ENCODE peak calls at places on chromosomes 13 and 19, in four cellular contexts. One of them, this sample, is unnamed.

GRCh38 chr13:32125221-32125621 is 93.6 kb downstream of the FRY start:
- DNase-seq in CD8-positive, alpha-beta T cell: no peak
- DNase-seq in breast epithelium: no peak
- DNase-seq in lung: no peak
- DNase-seq in this sample: peak

GRCh38 chr19:30228113-30228725 is 144.0 kb upstream of the ZNF536 start:
- DNase-seq in breast epithelium: no peak
- DNase-seq in CD8-positive, alpha-beta T cell: no peak
- DNase-seq in lung: no peak
- DNase-seq in this sample: no peak

GRCh38 chr19:48737360-48737998 is 2.9 kb downstream of the RASIP1 start:
- DNase-seq in CD8-positive, alpha-beta T cell: no peak
- DNase-seq in breast epithelium: no peak
- DNase-seq in lung: no peak
- DNase-seq in this sample: peak

GRCh38 chr19:56301152-56301551 is 13.5 kb downstream of the ZSCAN5A start:
- DNase-seq in breast epithelium: no peak
- DNase-seq in lung: no peak
- DNase-seq in CD8-positive, alpha-beta T cell: no peak
- DNase-seq in this sample: no peak

GRCh38 chr19:44059229-44059628 is 7.4 kb downstream of the ZNF223 start:
- DNase-seq in CD8-positive, alpha-beta T cell: no peak
- DNase-seq in lung: no peak
- DNase-seq in breast epithelium: no peak
- DNase-seq in this sample: no peak

GRCh38 chr19:1884291-1884718 is 991 bp downstream of the ABHD17A start:
- DNase-seq in CD8-positive, alpha-beta T cell: no peak
- DNase-seq in lung: no peak
- DNase-seq in breast epithelium: no peak
- DNase-seq in this sample: no peak

GRCh38 chr19:1794424-1795185 is 17.5 kb downstream of the ATP8B3 start:
- DNase-seq in lung: no peak
- DNase-seq in breast epithelium: no peak
- DNase-seq in CD8-positive, alpha-beta T cell: no peak
- DNase-seq in this sample: no peak

GRCh38 chr13:21061077-21061945 is at the start of gene LATS2:
- DNase-seq in lung: peak
- DNase-seq in breast epithelium: peak
- DNase-seq in CD8-positive, alpha-beta T cell: peak
- DNase-seq in this sample: peak

GRCh38 chr13:79281335-79281734 is 124.7 kb downstream of the RBM26 start:
- DNase-seq in lung: no peak
- DNase-seq in breast epithelium: no peak
- DNase-seq in CD8-positive, alpha-beta T cell: no peak
- DNase-seq in this sample: no peak

GRCh38 chr13:113216165-113217056 is 7.0 kb downstream of the CUL4A start:
- DNase-seq in lung: peak
- DNase-seq in CD8-positive, alpha-beta T cell: no peak
- DNase-seq in breast epithelium: no peak
- DNase-seq in this sample: peak

GRCh38 chr13:51995677-51996551 is 15.3 kb downstream of the ATP7B start:
- DNase-seq in breast epithelium: no peak
- DNase-seq in CD8-positive, alpha-beta T cell: no peak
- DNase-seq in lung: peak
- DNase-seq in this sample: no peak

GRCh38 chr13:103195762-103196161 is 129.5 kb upstream of the SLC10A2 start:
- DNase-seq in breast epithelium: no peak
- DNase-seq in lung: no peak
- DNase-seq in CD8-positive, alpha-beta T cell: no peak
- DNase-seq in this sample: no peak

GRCh38 chr19:10915511-10916091 is 12.8 kb downstream of the YIPF2 start:
- DNase-seq in CD8-positive, alpha-beta T cell: no peak
- DNase-seq in breast epithelium: no peak
- DNase-seq in lung: no peak
- DNase-seq in this sample: no peak

GRCh38 chr19:35223856-35224505 is 4.6 kb downstream of the FAM187B start:
- DNase-seq in lung: no peak
- DNase-seq in CD8-positive, alpha-beta T cell: no peak
- DNase-seq in breast epithelium: no peak
- DNase-seq in this sample: no peak

GRCh38 chr13:112887557-112887991 is 81.4 kb upstream of the MCF2L start:
- DNase-seq in CD8-positive, alpha-beta T cell: no peak
- DNase-seq in breast epithelium: no peak
- DNase-seq in lung: no peak
- DNase-seq in this sample: no peak

GRCh38 chr19:38870612-38871011 is 7.5 kb downstream of the RINL start:
- DNase-seq in CD8-positive, alpha-beta T cell: no peak
- DNase-seq in breast epithelium: no peak
- DNase-seq in lung: no peak
- DNase-seq in this sample: no peak

GRCh38 chr19:38868551-38868950 is 9.5 kb downstream of the RINL start:
- DNase-seq in CD8-positive, alpha-beta T cell: no peak
- DNase-seq in breast epithelium: no peak
- DNase-seq in lung: no peak
- DNase-seq in this sample: no peak

GRCh38 chr19:38867176-38867780 is 10.8 kb downstream of the RINL start:
- DNase-seq in lung: no peak
- DNase-seq in breast epithelium: no peak
- DNase-seq in CD8-positive, alpha-beta T cell: no peak
- DNase-seq in this sample: no peak

GRCh38 chr19:38869160-38869835 is 8.8 kb downstream of the RINL start:
- DNase-seq in breast epithelium: no peak
- DNase-seq in lung: no peak
- DNase-seq in CD8-positive, alpha-beta T cell: no peak
- DNase-seq in this sample: no peak

GRCh38 chr19:38869836-38870607 is 8.1 kb downstream of the RINL start:
- DNase-seq in CD8-positive, alpha-beta T cell: peak
- DNase-seq in breast epithelium: peak
- DNase-seq in lung: peak
- DNase-seq in this sample: peak
- H3K4me3 ChIP-seq in CD8-positive, alpha-beta T cell: peak
- H3K4me3 ChIP-seq in breast epithelium: peak
- H3K4me3 ChIP-seq in lung: peak
- H3K4me3 ChIP-seq in this sample: peak

GRCh38 chr13:46622013-46622917 is 69.3 kb downstream of the LRCH1 start:
- DNase-seq in CD8-positive, alpha-beta T cell: no peak
- DNase-seq in breast epithelium: no peak
- DNase-seq in lung: no peak
- DNase-seq in this sample: no peak

GRCh38 chr13:46621133-46621532 is 68.2 kb downstream of the LRCH1 start:
- DNase-seq in CD8-positive, alpha-beta T cell: no peak
- DNase-seq in breast epithelium: no peak
- DNase-seq in lung: no peak
- DNase-seq in this sample: no peak

GRCh38 chr13:46617382-46617781 is 64.4 kb downstream of the LRCH1 start:
- DNase-seq in breast epithelium: no peak
- DNase-seq in CD8-positive, alpha-beta T cell: no peak
- DNase-seq in lung: no peak
- DNase-seq in this sample: peak

GRCh38 chr13:46617885-46618284 is 64.9 kb downstream of the LRCH1 start:
- DNase-seq in CD8-positive, alpha-beta T cell: no peak
- DNase-seq in lung: no peak
- DNase-seq in breast epithelium: no peak
- DNase-seq in this sample: no peak

GRCh38 chr13:46620029-46620428 is 67.1 kb downstream of the LRCH1 start:
- DNase-seq in CD8-positive, alpha-beta T cell: no peak
- DNase-seq in lung: no peak
- DNase-seq in breast epithelium: no peak
- DNase-seq in this sample: no peak
- H3K27ac ChIP-seq in CD8-positive, alpha-beta T cell: no peak
- H3K27ac ChIP-seq in lung: no peak
- H3K27ac ChIP-seq in breast epithelium: no peak
- H3K27ac ChIP-seq in this sample: no peak

GRCh38 chr13:108214511-108215383 is 589 bp downstream of the LIG4 start:
- DNase-seq in CD8-positive, alpha-beta T cell: no peak
- DNase-seq in lung: no peak
- DNase-seq in breast epithelium: no peak
- DNase-seq in this sample: peak
- H3K4me3 ChIP-seq in CD8-positive, alpha-beta T cell: no peak
- H3K4me3 ChIP-seq in lung: peak
- H3K4me3 ChIP-seq in breast epithelium: peak
- H3K4me3 ChIP-seq in this sample: peak

GRCh38 chr19:17091758-17092333 is 16.3 kb downstream of the MYO9B start:
- DNase-seq in CD8-positive, alpha-beta T cell: no peak
- DNase-seq in lung: peak
- DNase-seq in breast epithelium: no peak
- DNase-seq in this sample: no peak

GRCh38 chr19:17090501-17091074 is 15.0 kb downstream of the MYO9B start:
- DNase-seq in breast epithelium: no peak
- DNase-seq in CD8-positive, alpha-beta T cell: no peak
- DNase-seq in lung: no peak
- DNase-seq in this sample: peak

GRCh38 chr19:17088552-17088951 is 13.0 kb downstream of the MYO9B start:
- DNase-seq in breast epithelium: no peak
- DNase-seq in lung: no peak
- DNase-seq in CD8-positive, alpha-beta T cell: no peak
- DNase-seq in this sample: no peak

GRCh38 chr19:17086811-17087210 is 11.2 kb downstream of the MYO9B start:
- DNase-seq in breast epithelium: no peak
- DNase-seq in CD8-positive, alpha-beta T cell: no peak
- DNase-seq in lung: no peak
- DNase-seq in this sample: no peak

DNA sequence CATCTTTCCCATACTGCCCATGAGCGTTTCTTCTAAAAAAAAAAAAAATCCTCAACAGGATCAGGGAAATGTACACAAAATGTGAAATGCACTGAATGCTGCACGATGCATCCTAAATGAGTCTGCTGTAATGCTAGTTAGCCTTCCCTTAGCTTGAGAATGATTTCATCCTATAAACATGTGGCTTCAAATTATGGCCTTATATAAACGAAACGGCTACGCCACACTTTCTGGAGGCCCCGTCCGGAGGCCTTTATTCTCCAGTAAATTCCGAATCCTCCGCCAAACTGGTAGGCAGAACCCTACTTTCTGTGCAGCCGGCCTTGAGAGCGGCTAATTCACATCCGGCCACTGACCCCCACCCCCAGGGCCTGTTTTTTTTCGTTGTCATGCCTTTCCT is 13.7 kb downstream of the MYO9B start:
- DNase-seq in lung: no peak
- DNase-seq in CD8-positive, alpha-beta T cell: no peak
- DNase-seq in breast epithelium: no peak
- DNase-seq in this sample: no peak
- H3K27ac ChIP-seq in lung: no peak
- H3K27ac ChIP-seq in CD8-positive, alpha-beta T cell: no peak
- H3K27ac ChIP-seq in breast epithelium: no peak
- H3K27ac ChIP-seq in this sample: no peak

This sample was measured in cardiac muscle cell.